ENCODE peak calls at places on chromosomes 1 and 21, in six cellular contexts. V is LHCN-M2, A is T-helper 17 cell, S is B cell, W is AG10803, U is COR-L47. H is an unnamed sample.

GRCh38 chr1:243580072-243580471 is 270.0 kb downstream of the AKT3 start:
- DNase-seq in V (no peak), A (no peak), S (no peak), W (no peak), U (no peak), H (peak; percentile 89)

GRCh38 chr1:67336783-67337182 is 29.1 kb downstream of the IL12RB2 start:
- DNase-seq in V (no peak), A (no peak), S (no peak), W (no peak), U (no peak), H (no peak)

GRCh38 chr1:154351363-154352068 is 26.2 kb downstream of the ATP8B2 start:
- DNase-seq in V (no peak), A (no peak), S (no peak), W (no peak), U (peak; percentile 15), H (no peak)

GRCh38 chr1:231792634-231793033 is 166.0 kb downstream of the DISC1 start:
- DNase-seq in V (no peak), A (no peak), S (no peak), W (no peak), U (no peak), H (no peak)

GRCh38 chr1:61011514-61012263 is 70.7 kb upstream of the NFIA start:
- DNase-seq in V (no peak), A (no peak), S (no peak), W (no peak), U (peak; percentile 85), H (no peak)

GRCh38 chr1:70188522-70188921 is 16.9 kb downstream of the LRRC40 start:
- DNase-seq in V (no peak), A (no peak), S (no peak), W (no peak), U (no peak), H (no peak)

GRCh38 chr1:84698151-84698651 is 7.9 kb upstream of the SSX2IP start:
- DNase-seq in V (peak; percentile 64), A (no peak), S (no peak), W (peak; percentile 93), U (no peak), H (peak; percentile 96)

GRCh38 chr1:58909914-58910681 is 126.3 kb upstream of the JUN start:
- DNase-seq in V (no peak), A (no peak), S (no peak), W (no peak), U (no peak), H (no peak)

GRCh38 chr1:161993576-161993975 is 30.1 kb downstream of the OLFML2B start:
- DNase-seq in V (no peak), A (no peak), S (no peak), W (no peak), U (no peak), H (no peak)

GRCh38 chr1:204869097-204869496 is 1.6 kb upstream of the NFASC start:
- DNase-seq in V (no peak), A (no peak), S (no peak), W (no peak), U (no peak), H (no peak)

GRCh38 chr21:38798481-38798882 is 7.2 kb upstream of the ETS2 start:
- DNase-seq in V (no peak), A (no peak), S (no peak), W (no peak), U (peak; percentile 40), H (no peak)

GRCh38 chr1:206505702-206506375 is 1.5 kb upstream of the RASSF5 start:
- DNase-seq in V (peak; percentile 51), A (no peak), S (no peak), W (peak; percentile 62), U (no peak), H (peak; percentile 70)

GRCh38 chr1:201245082-201245481 is 38.2 kb upstream of the PKP1 start:
- DNase-seq in V (no peak), A (no peak), S (no peak), W (no peak), U (peak; percentile 82), H (no peak)

GRCh38 chr1:36910886-36911540 is 123.3 kb downstream of the GRIK3 start:
- DNase-seq in V (no peak), A (no peak), S (no peak), W (no peak), U (no peak), H (no peak)

GRCh38 chr1:3115275-3116149 is 46.5 kb downstream of the PRDM16 start:
- DNase-seq in V (no peak), A (no peak), S (no peak), W (no peak), U (no peak), H (no peak)

GRCh38 chr1:145983206-145983675 is 13.1 kb downstream of the TXNIP start:
- DNase-seq in V (peak; percentile 92), A (no peak), S (no peak), W (no peak), U (no peak), H (no peak)

GRCh38 chr1:192474080-192474683 is 101.4 kb upstream of the RGS1 start:
- DNase-seq in V (no peak), A (no peak), S (peak; percentile 57), W (peak; percentile 12), U (peak; percentile 42), H (peak; percentile 57)

GRCh38 chr1:50976890-50977574 is 7.0 kb downstream of the CDKN2C start:
- DNase-seq in V (peak; percentile 83), A (peak; percentile 15), S (peak; percentile 64), W (peak; percentile 58), U (peak; percentile 78), H (peak; percentile 74)

GRCh38 chr1:101451888-101452287 is 215.1 kb downstream of the S1PR1 start:
- DNase-seq in V (no peak), A (no peak), S (no peak), W (no peak), U (no peak), H (no peak)

H was measured in fibroblast of the aortic adventitia.